ENCODE peak calls at places on chromosomes 12 and 14, in five cellular contexts. Z, T, C, J and L are unnamed samples.

GRCh38 chr12:123707466-123707865 is 4.7 kb upstream of the ATP6V0A2 start:
- DNase-seq in T (no peak), Z (no peak), C (no peak), J (no peak), L (no peak)

GRCh38 chr14:69010632-69011031 is 31.5 kb upstream of the ACTN1 start:
- DNase-seq in Z (no peak), J (no peak), T (no peak), C (no peak), L (peak)

GRCh38 chr14:27613102-27613501 is 1015.3 kb upstream of the NOVA1 start:
- DNase-seq in J (no peak), T (no peak), Z (no peak), C (no peak), L (no peak)

GRCh38 chr12:47212701-47213039 is 132.9 kb upstream of the AMIGO2 start:
- DNase-seq in Z (no peak), J (no peak), T (no peak), C (no peak), L (no peak)

GRCh38 chr14:94571950-94572349 is 9.3 kb upstream of the SERPINA5 start:
- DNase-seq in T (no peak), J (no peak), C (no peak), Z (no peak), L (no peak)

GRCh38 chr14:94322648-94323570 is at the start of gene SERPINA6:
- DNase-seq in C (peak), J (no peak), T (no peak), Z (no peak), L (no peak)

GRCh38 chr12:2629051-2629450 is 165.7 kb upstream of the FKBP4 start:
- DNase-seq in C (no peak), T (no peak), Z (no peak), J (no peak), L (no peak)

GRCh38 chr14:104927432-104927816 is 2.7 kb downstream of the PLD4 start:
- DNase-seq in Z (no peak), T (no peak), C (peak), J (peak), L (no peak)

GRCh38 chr14:81516941-81517797 is 16.5 kb downstream of the SEL1L start:
- DNase-seq in J (no peak), T (no peak), Z (peak), C (no peak), L (peak)

GRCh38 chr14:77654001-77654431 is 37.6 kb upstream of the SPTLC2 start:
- DNase-seq in C (no peak), J (no peak), Z (no peak), T (no peak), L (no peak)

GRCh38 chr14:22008098-22008412 is 334.4 kb upstream of the OR4E1 start:
- DNase-seq in C (no peak), J (no peak), T (no peak), Z (no peak), L (no peak)

GRCh38 chr12:27198036-27198435 is 46.0 kb upstream of the STK38L start:
- DNase-seq in C (no peak), T (peak), Z (no peak), J (no peak), L (no peak)

GRCh38 chr12:9347328-9348127 is 139.3 kb upstream of the PZP start:
- DNase-seq in Z (no peak), T (no peak), J (no peak), C (no peak), L (no peak)

GRCh38 chr12:47576256-47576655 is 129.6 kb downstream of the RPAP3 start:
- DNase-seq in T (no peak), J (no peak), C (no peak), Z (no peak), L (no peak)

GRCh38 chr14:25003537-25003936 is 46.4 kb downstream of the STXBP6 start:
- DNase-seq in J (no peak), C (no peak), T (no peak), Z (no peak), L (no peak)

GRCh38 chr12:75986001-75986739 is 45.4 kb downstream of the PHLDA1 start:
- DNase-seq in C (no peak), J (no peak), T (no peak), Z (no peak), L (no peak)

GRCh38 chr12:13586361-13586760 is 389.8 kb downstream of the EMP1 start:
- DNase-seq in C (no peak), T (no peak), J (no peak), Z (no peak), L (no peak)

GRCh38 chr12:47316609-47317049 is 236.9 kb upstream of the AMIGO2 start:
- DNase-seq in T (no peak), C (no peak), J (no peak), Z (no peak), L (no peak)

GRCh38 chr14:32211068-32211404 is 8.0 kb upstream of the RNU6-8 start:
- DNase-seq in C (no peak), Z (no peak), J (no peak), T (no peak), L (no peak)

GRCh38 chr14:36700656-36701055 is 39.0 kb downstream of the PAX9 start:
- DNase-seq in C (no peak), J (no peak), T (no peak), Z (no peak), L (no peak)

GRCh38 chr14:65819567-65819966 is 407.0 kb downstream of the FUT8 start:
- DNase-seq in T (no peak), Z (no peak), J (no peak), C (no peak), L (no peak)

GRCh38 chr12:130677957-130678558 is 38.0 kb downstream of the RIMBP2 start:
- DNase-seq in T (no peak), C (no peak), Z (no peak), J (no peak), L (peak)

GRCh38 chr14:59239030-59239429 is 50.6 kb downstream of the DAAM1 start:
- DNase-seq in T (no peak), J (no peak), C (no peak), Z (no peak), L (no peak)

GRCh38 chr12:122969657-122970056 is 3.4 kb upstream of the ABCB9 start:
- DNase-seq in C (peak), J (no peak), Z (no peak), T (no peak), L (no peak)

GRCh38 chr12:101619868-101620761 is 25.3 kb downstream of the MYBPC1 start:
- DNase-seq in J (no peak), C (no peak), T (no peak), Z (no peak), L (peak)

GRCh38 chr14:103916636-103917262 is 11.5 kb upstream of the TDRD9 start:
- DNase-seq in C (no peak), Z (no peak), T (no peak), J (no peak), L (no peak)

GRCh38 chr14:38129705-38130104 is 78.0 kb upstream of the SSTR1 start:
- DNase-seq in T (no peak), J (no peak), C (no peak), Z (no peak), L (no peak)

GRCh38 chr12:96751626-96752025 is 155.4 kb upstream of the NEDD1 start:
- DNase-seq in C (no peak), T (no peak), Z (no peak), J (no peak), L (no peak)

GRCh38 chr14:73437206-73437605 is 21.1 kb downstream of the NUMB start:
- DNase-seq in C (no peak), Z (no peak), J (no peak), T (no peak), L (no peak)

GRCh38 chr14:101972126-101972785 is 7.9 kb downstream of the DYNC1H1 start:
- DNase-seq in J (peak), Z (peak), C (peak), T (peak), L (peak)

GRCh38 chr12:28340261-28340660 is 150.0 kb downstream of the CCDC91 start:
- DNase-seq in J (no peak), Z (no peak), C (no peak), T (no peak), L (no peak)
- TF ChIP-seq EP300 in J (no peak), Z (no peak), C (no peak), T (no peak), L (no peak)

GRCh38 chr12:69438539-69438938 is 31.6 kb upstream of the FRS2 start:
- DNase-seq in T (no peak), C (no peak), J (no peak), Z (no peak), L (no peak)
- TF ChIP-seq EP300 in T (no peak), C (no peak), J (no peak), Z (no peak), L (no peak)

GRCh38 chr12:103928736-103929050 is 1.5 kb upstream of the HSP90B1 start:
- DNase-seq in C (no peak), J (no peak), Z (no peak), T (peak), L (peak)
- TF ChIP-seq EP300 in C (no peak), J (no peak), Z (no peak), T (no peak), L (no peak)

GRCh38 chr14:23061995-23062394 is 4.7 kb upstream of the CDH24 start:
- DNase-seq in T (peak), Z (peak), C (no peak), J (peak), L (peak)
- TF ChIP-seq EP300 in T (peak), Z (no peak), C (peak), J (no peak), L (no peak)

DNA sequence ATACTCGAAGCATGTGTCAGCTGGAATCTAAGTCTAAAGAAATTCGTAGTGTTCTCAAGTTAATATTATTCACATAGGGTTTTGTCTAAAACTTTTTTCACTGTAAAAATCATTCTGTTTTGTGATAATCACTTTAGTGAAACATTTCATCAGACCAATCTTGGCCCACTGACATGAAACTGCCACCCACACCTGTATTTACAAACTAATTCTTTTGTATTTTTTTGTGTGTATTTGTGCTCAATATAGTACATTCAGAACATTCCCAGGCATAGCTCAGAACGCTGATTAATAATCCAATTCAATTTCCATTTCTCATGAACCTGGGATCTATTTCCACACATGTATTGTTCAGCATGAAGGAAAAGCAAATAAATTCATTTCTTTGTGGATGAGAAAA is 191.7 kb downstream of the RASSF9 start:
- DNase-seq in Z (no peak), J (no peak), C (no peak), T (no peak), L (no peak)
- TF ChIP-seq EP300 in Z (no peak), J (no peak), C (no peak), T (no peak), L (no peak)

GRCh38 chr12:94240171-94240570 is 91.8 kb downstream of the PLXNC1 start:
- DNase-seq in Z (no peak), T (no peak), J (no peak), C (no peak), L (peak)
- TF ChIP-seq EP300 in Z (no peak), T (no peak), J (no peak), C (no peak), L (no peak)